ENCODE peak calls at places on chromosomes 13 and 19, in five cellular contexts. One of them, this sample, is unnamed.

GRCh38 chr13:48551329-48551728 is 18.4 kb upstream of the RCBTB2 start:
- DNase-seq in AG09319: no peak
- DNase-seq in cardiac fibroblast: no peak
- DNase-seq in BJ: no peak
- DNase-seq in left ventricle myocardium inferior: no peak
- DNase-seq in this sample: no peak

GRCh38 chr19:17389957-17390664 is 3.9 kb downstream of the CCDC194 start:
- DNase-seq in AG09319: no peak
- DNase-seq in cardiac fibroblast: no peak
- DNase-seq in BJ: no peak
- DNase-seq in left ventricle myocardium inferior: no peak
- DNase-seq in this sample: no peak

GRCh38 chr19:49213791-49214190 is 56.2 kb downstream of the TRPM4 start:
- DNase-seq in AG09319: no peak
- DNase-seq in cardiac fibroblast: no peak
- DNase-seq in BJ: no peak
- DNase-seq in left ventricle myocardium inferior: no peak
- DNase-seq in this sample: no peak

GRCh38 chr19:50275577-50276368 is 53.4 kb downstream of the KCNC3 start:
- DNase-seq in AG09319: no peak
- DNase-seq in cardiac fibroblast: no peak
- DNase-seq in BJ: no peak
- DNase-seq in left ventricle myocardium inferior: no peak
- DNase-seq in this sample: no peak

GRCh38 chr13:43244482-43244881 is 221.1 kb downstream of the DNAJC15 start:
- DNase-seq in AG09319: no peak
- DNase-seq in cardiac fibroblast: no peak
- DNase-seq in BJ: no peak
- DNase-seq in left ventricle myocardium inferior: no peak
- DNase-seq in this sample: no peak

GRCh38 chr19:18519962-18520847 is 1.7 kb downstream of the ELL start:
- DNase-seq in AG09319: no peak
- DNase-seq in cardiac fibroblast: peak
- DNase-seq in BJ: peak
- DNase-seq in left ventricle myocardium inferior: peak
- DNase-seq in this sample: peak

GRCh38 chr13:51838235-51838846 is 6.6 kb downstream of the TMEM272 start:
- DNase-seq in AG09319: no peak
- DNase-seq in cardiac fibroblast: peak
- DNase-seq in BJ: no peak
- DNase-seq in left ventricle myocardium inferior: no peak
- DNase-seq in this sample: peak

GRCh38 chr19:41327076-41327475 is 17.1 kb downstream of the CCDC97 start:
- DNase-seq in AG09319: no peak
- DNase-seq in cardiac fibroblast: no peak
- DNase-seq in BJ: no peak
- DNase-seq in left ventricle myocardium inferior: no peak
- DNase-seq in this sample: no peak

DNA sequence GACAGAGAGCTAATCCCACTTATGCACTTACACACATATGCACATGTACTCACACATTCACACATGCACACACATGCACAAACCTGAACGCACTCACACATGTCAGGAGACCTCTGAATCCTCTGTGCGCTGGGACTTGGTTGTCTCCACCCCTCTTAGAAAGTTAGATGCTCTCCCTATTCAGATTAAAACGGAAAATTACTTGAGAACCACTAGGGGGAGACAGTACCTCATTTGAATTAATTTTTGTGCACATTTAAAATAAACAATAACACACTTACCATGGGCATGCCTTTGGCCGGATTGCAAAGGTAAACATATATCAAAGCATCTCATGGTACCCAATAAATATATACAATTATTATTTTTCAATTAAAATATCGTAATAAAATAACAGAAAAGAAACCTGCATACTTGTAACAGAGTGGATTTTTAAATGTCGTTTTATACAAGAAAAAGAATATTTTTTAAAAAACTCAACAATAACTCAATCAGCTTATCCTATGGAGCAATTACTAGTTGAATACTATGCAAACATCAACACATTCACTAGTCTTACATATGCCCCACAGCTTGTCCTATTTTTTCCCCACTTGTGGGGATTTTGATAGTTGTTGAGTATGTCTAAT is 9.5 kb upstream of the LILRB4 start:
- DNase-seq in AG09319: no peak
- DNase-seq in cardiac fibroblast: peak
- DNase-seq in BJ: no peak
- DNase-seq in left ventricle myocardium inferior: no peak
- DNase-seq in this sample: peak
- TF ChIP-seq CTCF in AG09319: peak
- TF ChIP-seq CTCF in cardiac fibroblast: peak
- TF ChIP-seq CTCF in BJ: peak
- TF ChIP-seq CTCF in left ventricle myocardium inferior: peak
- TF ChIP-seq CTCF in this sample: peak

GRCh38 chr19:47130589-47131168 is at the start of gene SAE1:
- DNase-seq in AG09319: peak
- DNase-seq in cardiac fibroblast: peak
- DNase-seq in BJ: peak
- DNase-seq in left ventricle myocardium inferior: peak
- DNase-seq in this sample: peak
- TF ChIP-seq CTCF in AG09319: peak
- TF ChIP-seq CTCF in cardiac fibroblast: peak
- TF ChIP-seq CTCF in BJ: peak
- TF ChIP-seq CTCF in left ventricle myocardium inferior: peak
- TF ChIP-seq CTCF in this sample: peak

GRCh38 chr19:28468701-28469459 is 744.1 kb downstream of the UQCRFS1 start:
- DNase-seq in AG09319: no peak
- DNase-seq in cardiac fibroblast: peak
- DNase-seq in BJ: peak
- DNase-seq in left ventricle myocardium inferior: no peak
- DNase-seq in this sample: no peak
- TF ChIP-seq CTCF in AG09319: no peak
- TF ChIP-seq CTCF in cardiac fibroblast: no peak
- TF ChIP-seq CTCF in BJ: no peak
- TF ChIP-seq CTCF in left ventricle myocardium inferior: no peak
- TF ChIP-seq CTCF in this sample: no peak

GRCh38 chr13:46149272-46150133 is 32.5 kb downstream of the LCP1 start:
- DNase-seq in AG09319: no peak
- DNase-seq in cardiac fibroblast: peak
- DNase-seq in BJ: no peak
- DNase-seq in left ventricle myocardium inferior: no peak
- DNase-seq in this sample: no peak

GRCh38 chr13:46143239-46143701 is 38.4 kb upstream of the CPB2 start:
- DNase-seq in AG09319: no peak
- DNase-seq in cardiac fibroblast: no peak
- DNase-seq in BJ: no peak
- DNase-seq in left ventricle myocardium inferior: no peak
- DNase-seq in this sample: no peak

GRCh38 chr13:46150134-46150693 is 31.8 kb downstream of the LCP1 start:
- DNase-seq in AG09319: no peak
- DNase-seq in cardiac fibroblast: no peak
- DNase-seq in BJ: no peak
- DNase-seq in left ventricle myocardium inferior: no peak
- DNase-seq in this sample: no peak

GRCh38 chr13:46145950-46146349 is 36.0 kb downstream of the LCP1 start:
- DNase-seq in AG09319: no peak
- DNase-seq in cardiac fibroblast: no peak
- DNase-seq in BJ: no peak
- DNase-seq in left ventricle myocardium inferior: no peak
- DNase-seq in this sample: no peak

DNA sequence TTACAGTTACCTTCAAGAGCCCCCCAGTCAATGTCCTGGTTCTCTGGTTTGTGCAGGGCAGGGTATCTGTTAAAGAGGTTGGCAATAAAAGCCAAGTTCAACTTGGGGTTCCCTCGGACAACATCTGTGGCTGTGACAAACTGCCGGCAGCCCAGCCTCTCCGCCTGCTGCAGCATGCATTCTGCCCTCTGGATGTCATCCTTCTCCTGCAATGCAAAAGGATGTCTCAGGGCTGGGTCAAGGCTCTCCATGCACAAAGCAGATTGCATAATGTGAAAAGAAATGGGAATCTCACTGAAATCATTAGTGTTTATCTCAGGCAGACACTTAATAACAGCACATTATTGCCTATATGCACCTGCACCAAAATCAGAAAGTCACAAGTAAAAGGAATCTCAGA is 35.1 kb downstream of the LCP1 start:
- DNase-seq in AG09319: no peak
- DNase-seq in cardiac fibroblast: peak
- DNase-seq in BJ: no peak
- DNase-seq in left ventricle myocardium inferior: no peak
- DNase-seq in this sample: peak
- TF ChIP-seq CTCF in AG09319: peak
- TF ChIP-seq CTCF in cardiac fibroblast: peak
- TF ChIP-seq CTCF in BJ: peak
- TF ChIP-seq CTCF in left ventricle myocardium inferior: no peak
- TF ChIP-seq CTCF in this sample: peak

GRCh38 chr19:10299545-10300458 is 9.8 kb downstream of the ZGLP1 start:
- DNase-seq in AG09319: no peak
- DNase-seq in cardiac fibroblast: no peak
- DNase-seq in BJ: no peak
- DNase-seq in left ventricle myocardium inferior: no peak
- DNase-seq in this sample: no peak
- TF ChIP-seq CTCF in AG09319: no peak
- TF ChIP-seq CTCF in cardiac fibroblast: no peak
- TF ChIP-seq CTCF in BJ: no peak
- TF ChIP-seq CTCF in left ventricle myocardium inferior: no peak
- TF ChIP-seq CTCF in this sample: no peak

This sample was measured in HFFc6.